ENCODE peak calls at places on chromosomes 2 and 18, in eight cellular contexts. C, Q, P, K, V, Y, R and G are unnamed samples.
A peak's percentile ranks its signal among the peaks of the same experiment; 100 is the strongest.

GRCh38 chr2:72886505-72887031 is 640 bp upstream of the SPR start:
- DNase-seq in C (no peak), Q (no peak), P (no peak), K (no peak), V (no peak), Y (no peak), R (no peak), G (no peak)

GRCh38 chr2:177161741-177162440 is 50.7 kb upstream of the HNRNPA3 start:
- DNase-seq in C (peak; percentile 48), Q (no peak), P (no peak), K (no peak), V (no peak), Y (no peak), R (no peak), G (no peak)

GRCh38 chr2:3242747-3243369 is 134.8 kb downstream of the EIPR1 start:
- DNase-seq in C (no peak), Q (no peak), P (no peak), K (no peak), V (no peak), Y (no peak), R (no peak), G (no peak)

GRCh38 chr18:70418551-70419311 is 129.9 kb downstream of the SOCS6 start:
- DNase-seq in C (no peak), Q (no peak), P (no peak), K (no peak), V (no peak), Y (no peak), R (no peak), G (no peak)

GRCh38 chr2:178403671-178404379 is 47.1 kb downstream of the PRKRA start:
- DNase-seq in C (no peak), Q (no peak), P (no peak), K (no peak), V (no peak), Y (no peak), R (no peak), G (no peak)

GRCh38 chr2:138485019-138485418 is 16.6 kb upstream of the SPOPL start:
- DNase-seq in C (no peak), Q (no peak), P (no peak), K (no peak), V (no peak), Y (no peak), R (no peak), G (no peak)

GRCh38 chr2:29423267-29423666 is 308.1 kb downstream of the CLIP4 start:
- DNase-seq in C (no peak), Q (no peak), P (no peak), K (no peak), V (no peak), Y (no peak), R (no peak), G (no peak)

GRCh38 chr2:163919717-163920116 is 183.9 kb upstream of the FIGN start:
- DNase-seq in C (no peak), Q (no peak), P (no peak), K (no peak), V (no peak), Y (no peak), R (no peak), G (no peak)

GRCh38 chr2:196205891-196206408 is 34.6 kb upstream of the STK17B start:
- DNase-seq in C (no peak), Q (no peak), P (no peak), K (no peak), V (no peak), Y (no peak), R (no peak), G (no peak)

GRCh38 chr2:23550553-23550952 is 165.6 kb downstream of the KLHL29 start:
- DNase-seq in C (no peak), Q (no peak), P (no peak), K (no peak), V (no peak), Y (no peak), R (no peak), G (peak; percentile 50)

GRCh38 chr2:25664531-25665307 is 8.7 kb downstream of the DTNB start:
- DNase-seq in C (peak; percentile 64), Q (peak; percentile 66), P (peak; percentile 43), K (peak; percentile 59), V (peak; percentile 79), Y (peak; percentile 68), R (no peak), G (no peak)

GRCh38 chr18:79597176-79598045 is 82.2 kb upstream of the CTDP1 start:
- DNase-seq in C (no peak), Q (no peak), P (no peak), K (peak; percentile 4), V (no peak), Y (no peak), R (peak; percentile 46), G (no peak)

GRCh38 chr2:206443735-206444527 is 599 bp downstream of the ADAM23 start:
- DNase-seq in C (peak; percentile 85), Q (no peak), P (no peak), K (no peak), V (no peak), Y (no peak), R (peak; percentile 75), G (no peak)

GRCh38 chr2:50564781-50565180 is 467.2 kb downstream of the NRXN1 start:
- DNase-seq in C (no peak), Q (no peak), P (no peak), K (no peak), V (no peak), Y (no peak), R (no peak), G (no peak)

GRCh38 chr2:62424899-62425298 is 81.1 kb downstream of the TMEM17 start:
- DNase-seq in C (no peak), Q (no peak), P (no peak), K (no peak), V (no peak), Y (no peak), R (no peak), G (no peak)

GRCh38 chr2:173750332-173750731 is 214.8 kb downstream of the SP3 start:
- DNase-seq in C (no peak), Q (no peak), P (no peak), K (no peak), V (no peak), Y (no peak), R (no peak), G (peak; percentile 24)

GRCh38 chr2:96090181-96090500 is 26.2 kb downstream of the ADRA2B start:
- DNase-seq in C (no peak), Q (peak; percentile 22), P (no peak), K (no peak), V (no peak), Y (no peak), R (peak; percentile 35), G (no peak)

GRCh38 chr2:240392948-240393830 is 42.3 kb upstream of the GPC1 start:
- DNase-seq in C (peak; percentile 16), Q (no peak), P (no peak), K (no peak), V (no peak), Y (no peak), R (peak; percentile 67), G (no peak)

GRCh38 chr2:66412874-66413273 is 22.1 kb upstream of the MEIS1 start:
- DNase-seq in C (no peak), Q (no peak), P (no peak), K (no peak), V (no peak), Y (no peak), R (no peak), G (no peak)

GRCh38 chr18:49023938-49024341 is 73.2 kb upstream of the SMAD7 start:
- DNase-seq in C (no peak), Q (peak; percentile 23), P (no peak), K (no peak), V (no peak), Y (no peak), R (peak; percentile 79), G (no peak)
- H3K4me3 ChIP-seq in C (no peak overlapping the region), Q (no peak overlapping the region), P (no peak overlapping the region), K (no peak overlapping the region), V (no peak overlapping the region), Y (no peak overlapping the region), R (no peak overlapping the region), G (no peak overlapping the region)

GRCh38 chr2:227818569-227819397 is 5.1 kb downstream of the CCL20 start:
- DNase-seq in C (no peak), Q (peak; percentile 53), P (no peak), K (peak; percentile 39), V (peak; percentile 100), Y (no peak), R (no peak), G (no peak)
- H3K27ac ChIP-seq in C (no peak overlapping the region), Q (peak overlapping the region; percentile 79), P (no peak overlapping the region), K (peak overlapping the region; percentile 34), V (peak overlapping the region; percentile 94), Y (peak overlapping the region; percentile 41), R (no peak overlapping the region), G (no peak overlapping the region)

DNA sequence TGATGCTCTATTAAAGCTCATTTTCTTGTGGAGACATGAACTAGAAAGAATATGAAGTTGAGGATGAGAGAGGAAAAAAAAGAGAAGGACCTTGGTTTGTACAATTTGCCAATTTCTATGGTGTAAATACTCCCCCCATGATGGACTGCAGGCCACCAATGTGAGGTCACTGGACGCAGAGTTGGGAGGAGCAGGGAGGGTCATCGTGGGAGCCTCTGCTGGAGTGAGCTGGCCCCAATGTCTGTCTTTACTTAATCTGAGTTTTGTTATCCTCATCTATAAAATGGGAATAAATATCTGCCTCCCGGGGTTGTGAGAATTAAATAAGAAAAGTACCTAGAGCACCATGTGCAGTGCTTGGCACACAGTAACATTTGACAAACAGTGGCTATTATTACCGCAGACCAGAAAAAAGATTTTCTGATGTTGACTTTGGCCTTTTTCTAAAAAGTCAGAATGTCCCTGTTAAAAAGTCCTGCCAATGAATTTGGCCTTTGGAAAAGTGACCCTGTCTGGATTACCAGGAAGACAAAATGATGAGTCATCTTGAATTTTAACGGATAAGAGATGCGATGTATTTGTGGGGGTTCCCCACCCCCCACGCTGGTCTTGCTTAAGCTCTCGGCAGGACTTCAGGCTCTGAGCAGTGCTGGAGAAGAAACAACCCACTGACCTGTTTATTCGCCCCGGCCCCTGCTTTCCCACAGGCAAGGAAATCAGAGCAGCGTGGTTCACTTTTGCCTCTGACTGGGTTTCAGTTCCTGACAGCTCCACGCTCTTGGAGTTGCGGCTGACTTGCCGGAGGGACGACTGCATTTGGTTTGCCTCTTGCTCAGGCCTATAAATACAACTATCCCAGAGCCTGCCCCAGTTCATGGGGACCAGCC is 50.3 kb upstream of the FOSL2 start:
- DNase-seq in C (no peak), Q (peak; percentile 54), P (no peak), K (peak; percentile 47), V (peak; percentile 24), Y (no peak), R (peak; percentile 57), G (no peak)
- TF ChIP-seq POLR2AphosphoS5 in C (no peak), Q (peak; percentile 33), P (no peak), K (peak; percentile 12), V (no peak), Y (no peak), R (peak; percentile 38), G (no peak)

GRCh38 chr2:127910415-127910814 is 24.7 kb upstream of the AMMECR1L start:
- DNase-seq in C (no peak), Q (no peak), P (no peak), K (no peak), V (no peak), Y (no peak), R (no peak), G (no peak)
- H3K4me3 ChIP-seq in C (no peak overlapping the region), Q (no peak overlapping the region), P (no peak overlapping the region), K (no peak overlapping the region), V (no peak overlapping the region), Y (no peak overlapping the region), R (no peak overlapping the region), G (no peak overlapping the region)

GRCh38 chr2:207614824-207615223 is 10.4 kb downstream of the METTL21A start:
- DNase-seq in C (no peak), Q (no peak), P (no peak), K (no peak), V (no peak), Y (no peak), R (no peak), G (no peak)
- H3K27ac ChIP-seq in C (no peak overlapping the region), Q (no peak overlapping the region), P (no peak overlapping the region), K (no peak overlapping the region), V (no peak overlapping the region), Y (no peak overlapping the region), R (no peak overlapping the region), G (no peak overlapping the region)